ENCODE peak calls at places on chromosomes 12 and 14, in eight cellular contexts. X is fibroblast of lung, N is psoas muscle, V is A549, C is GM04504, E is amniotic epithelial cell, H is B cell, D is AG09309. Z is an unnamed sample.

GRCh38 chr12:69580074-69580473 is 5.2 kb upstream of the CCT2 start:
- DNase-seq in X (no peak), N (no peak), V (no peak), C (no peak), E (no peak), H (no peak), D (no peak), Z (no peak)

GRCh38 chr14:90383731-90384542 is 12.9 kb upstream of the CALM1 start:
- DNase-seq in X (peak; percentile 53), N (peak; percentile 81), V (no peak), C (no peak), E (peak; percentile 61), H (no peak), D (no peak), Z (peak; percentile 86)

GRCh38 chr12:11652351-11653040 is 3.0 kb downstream of the ETV6 start:
- DNase-seq in X (peak; percentile 84), N (no peak), V (no peak), C (no peak), E (peak; percentile 85), H (peak; percentile 39), D (no peak), Z (no peak)

GRCh38 chr12:68479261-68479581 is 131.5 kb upstream of the RAP1B start:
- DNase-seq in X (peak; percentile 67), N (no peak), V (no peak), C (no peak), E (no peak), H (no peak), D (peak; percentile 82), Z (no peak)

GRCh38 chr14:68939424-68939892 is 39.6 kb downstream of the ACTN1 start:
- DNase-seq in X (no peak), N (no peak), V (no peak), C (no peak), E (peak; percentile 18), H (no peak), D (no peak), Z (no peak)

GRCh38 chr14:65377576-65377975 is 35.0 kb upstream of the FUT8 start:
- DNase-seq in X (no peak), N (no peak), V (no peak), C (no peak), E (peak; percentile 61), H (no peak), D (peak; percentile 28), Z (no peak)

GRCh38 chr12:92039048-92039447 is 106.6 kb downstream of the BTG1 start:
- DNase-seq in X (peak; percentile 28), N (no peak), V (no peak), C (no peak), E (no peak), H (no peak), D (no peak), Z (no peak)

GRCh38 chr12:89542912-89543592 is 17.2 kb upstream of the POC1B start:
- DNase-seq in X (peak; percentile 70), N (peak; percentile 62), V (peak; percentile 68), C (no peak), E (peak; percentile 80), H (peak; percentile 78), D (peak; percentile 62), Z (no peak)

GRCh38 chr12:79174656-79175055 is 310.1 kb downstream of the SYT1 start:
- DNase-seq in X (peak; percentile 71), N (no peak), V (peak; percentile 6), C (peak; percentile 20), E (peak; percentile 78), H (peak; percentile 9), D (peak; percentile 61), Z (no peak)

Z was measured in coronary artery.